ENCODE peak calls at places on chromosomes 16 and 17, in four cellular contexts. One of them, this sample, is unnamed.

GRCh38 chr16:23692190-23692837 is 13.6 kb downstream of the PLK1 start:
- DNase-seq in activated CD8-positive, alpha-beta memory T cell treated with anti-CD3 and anti-CD28 coated beads for 24 hours: no peak
- DNase-seq in activated CD4-positive, alpha-beta T cell treated with anti-CD3 and anti-CD28 coated beads, Interleukin-2, amount 50 U/mL, for 48 hours: no peak
- DNase-seq in choroid plexus epithelial cell: no peak
- DNase-seq in this sample: no peak

GRCh38 chr16:90048737-90049330 is 28.3 kb downstream of the PRDM7 start:
- DNase-seq in activated CD4-positive, alpha-beta T cell treated with anti-CD3 and anti-CD28 coated beads, Interleukin-2, amount 50 U/mL, for 48 hours: no peak
- DNase-seq in choroid plexus epithelial cell: no peak
- DNase-seq in activated CD8-positive, alpha-beta memory T cell treated with anti-CD3 and anti-CD28 coated beads for 24 hours: no peak
- DNase-seq in this sample: no peak

GRCh38 chr16:20001856-20002707 is 71.6 kb downstream of the GPR139 start:
- DNase-seq in activated CD8-positive, alpha-beta memory T cell treated with anti-CD3 and anti-CD28 coated beads for 24 hours: no peak
- DNase-seq in choroid plexus epithelial cell: no peak
- DNase-seq in activated CD4-positive, alpha-beta T cell treated with anti-CD3 and anti-CD28 coated beads, Interleukin-2, amount 50 U/mL, for 48 hours: no peak
- DNase-seq in this sample: no peak

GRCh38 chr17:34178047-34178446 is 77.0 kb upstream of the CCL2 start:
- DNase-seq in activated CD4-positive, alpha-beta T cell treated with anti-CD3 and anti-CD28 coated beads, Interleukin-2, amount 50 U/mL, for 48 hours: no peak
- DNase-seq in choroid plexus epithelial cell: no peak
- DNase-seq in activated CD8-positive, alpha-beta memory T cell treated with anti-CD3 and anti-CD28 coated beads for 24 hours: no peak
- DNase-seq in this sample: no peak

GRCh38 chr17:22507823-22508222 is 815.5 kb downstream of the KCNJ18 start:
- DNase-seq in choroid plexus epithelial cell: no peak
- DNase-seq in activated CD4-positive, alpha-beta T cell treated with anti-CD3 and anti-CD28 coated beads, Interleukin-2, amount 50 U/mL, for 48 hours: peak
- DNase-seq in activated CD8-positive, alpha-beta memory T cell treated with anti-CD3 and anti-CD28 coated beads for 24 hours: no peak
- DNase-seq in this sample: no peak

GRCh38 chr17:80861892-80862291 is 129.7 kb upstream of the CHMP6 start:
- DNase-seq in choroid plexus epithelial cell: peak
- DNase-seq in activated CD4-positive, alpha-beta T cell treated with anti-CD3 and anti-CD28 coated beads, Interleukin-2, amount 50 U/mL, for 48 hours: peak
- DNase-seq in activated CD8-positive, alpha-beta memory T cell treated with anti-CD3 and anti-CD28 coated beads for 24 hours: peak
- DNase-seq in this sample: no peak

GRCh38 chr17:21209511-21210175 is 4.3 kb downstream of the TMEM11 start:
- DNase-seq in choroid plexus epithelial cell: no peak
- DNase-seq in activated CD4-positive, alpha-beta T cell treated with anti-CD3 and anti-CD28 coated beads, Interleukin-2, amount 50 U/mL, for 48 hours: no peak
- DNase-seq in activated CD8-positive, alpha-beta memory T cell treated with anti-CD3 and anti-CD28 coated beads for 24 hours: no peak
- DNase-seq in this sample: no peak

GRCh38 chr16:78761427-78761826 is 662.0 kb downstream of the WWOX start:
- DNase-seq in choroid plexus epithelial cell: no peak
- DNase-seq in activated CD8-positive, alpha-beta memory T cell treated with anti-CD3 and anti-CD28 coated beads for 24 hours: no peak
- DNase-seq in activated CD4-positive, alpha-beta T cell treated with anti-CD3 and anti-CD28 coated beads, Interleukin-2, amount 50 U/mL, for 48 hours: peak
- DNase-seq in this sample: no peak

GRCh38 chr17:82097187-82097918 is 683 bp downstream of the FASN start:
- DNase-seq in activated CD4-positive, alpha-beta T cell treated with anti-CD3 and anti-CD28 coated beads, Interleukin-2, amount 50 U/mL, for 48 hours: peak
- DNase-seq in choroid plexus epithelial cell: peak
- DNase-seq in activated CD8-positive, alpha-beta memory T cell treated with anti-CD3 and anti-CD28 coated beads for 24 hours: no peak
- DNase-seq in this sample: no peak

GRCh38 chr17:53655591-53655990 is 167.1 kb upstream of the KIF2B start:
- DNase-seq in activated CD8-positive, alpha-beta memory T cell treated with anti-CD3 and anti-CD28 coated beads for 24 hours: no peak
- DNase-seq in activated CD4-positive, alpha-beta T cell treated with anti-CD3 and anti-CD28 coated beads, Interleukin-2, amount 50 U/mL, for 48 hours: no peak
- DNase-seq in choroid plexus epithelial cell: no peak
- DNase-seq in this sample: no peak

GRCh38 chr17:22272363-22273146 is 580.2 kb downstream of the KCNJ18 start:
- DNase-seq in choroid plexus epithelial cell: no peak
- DNase-seq in activated CD4-positive, alpha-beta T cell treated with anti-CD3 and anti-CD28 coated beads, Interleukin-2, amount 50 U/mL, for 48 hours: no peak
- DNase-seq in activated CD8-positive, alpha-beta memory T cell treated with anti-CD3 and anti-CD28 coated beads for 24 hours: no peak
- DNase-seq in this sample: no peak

GRCh38 chr16:80924372-80924978 is 82.2 kb downstream of the CMC2 start:
- DNase-seq in activated CD4-positive, alpha-beta T cell treated with anti-CD3 and anti-CD28 coated beads, Interleukin-2, amount 50 U/mL, for 48 hours: peak
- DNase-seq in activated CD8-positive, alpha-beta memory T cell treated with anti-CD3 and anti-CD28 coated beads for 24 hours: peak
- DNase-seq in choroid plexus epithelial cell: peak
- DNase-seq in this sample: no peak

GRCh38 chr17:37607637-37608368 is 1.4 kb downstream of the SYNRG start:
- DNase-seq in activated CD8-positive, alpha-beta memory T cell treated with anti-CD3 and anti-CD28 coated beads for 24 hours: no peak
- DNase-seq in activated CD4-positive, alpha-beta T cell treated with anti-CD3 and anti-CD28 coated beads, Interleukin-2, amount 50 U/mL, for 48 hours: peak
- DNase-seq in choroid plexus epithelial cell: no peak
- DNase-seq in this sample: no peak

GRCh38 chr17:33137411-33137810 is 145.8 kb downstream of the SPACA3 start:
- DNase-seq in activated CD8-positive, alpha-beta memory T cell treated with anti-CD3 and anti-CD28 coated beads for 24 hours: no peak
- DNase-seq in choroid plexus epithelial cell: no peak
- DNase-seq in activated CD4-positive, alpha-beta T cell treated with anti-CD3 and anti-CD28 coated beads, Interleukin-2, amount 50 U/mL, for 48 hours: no peak
- DNase-seq in this sample: no peak

GRCh38 chr16:69513180-69513966 is 52.4 kb upstream of the NFAT5 start:
- DNase-seq in choroid plexus epithelial cell: no peak
- DNase-seq in activated CD8-positive, alpha-beta memory T cell treated with anti-CD3 and anti-CD28 coated beads for 24 hours: no peak
- DNase-seq in activated CD4-positive, alpha-beta T cell treated with anti-CD3 and anti-CD28 coated beads, Interleukin-2, amount 50 U/mL, for 48 hours: no peak
- DNase-seq in this sample: no peak

GRCh38 chr16:67304006-67304405 is 22.5 kb downstream of the KCTD19 start:
- DNase-seq in choroid plexus epithelial cell: no peak
- DNase-seq in activated CD8-positive, alpha-beta memory T cell treated with anti-CD3 and anti-CD28 coated beads for 24 hours: no peak
- DNase-seq in activated CD4-positive, alpha-beta T cell treated with anti-CD3 and anti-CD28 coated beads, Interleukin-2, amount 50 U/mL, for 48 hours: no peak
- DNase-seq in this sample: peak

GRCh38 chr16:86730597-86730996 is 152.2 kb downstream of the FOXL1 start:
- DNase-seq in activated CD4-positive, alpha-beta T cell treated with anti-CD3 and anti-CD28 coated beads, Interleukin-2, amount 50 U/mL, for 48 hours: no peak
- DNase-seq in activated CD8-positive, alpha-beta memory T cell treated with anti-CD3 and anti-CD28 coated beads for 24 hours: no peak
- DNase-seq in choroid plexus epithelial cell: no peak
- DNase-seq in this sample: no peak

This sample was measured in tibial artery.